ENCODE peak calls at places on chromosome 4, in ten cellular contexts. Z, V, I, Y, X, Q, S, K, E and J are unnamed samples.

GRCh38 chr4:7647932-7648812 is 213.4 kb upstream of the PSAPL1 start:
- DNase-seq in E (no peak), X (peak), I (no peak), Y (peak), Z (peak), K (no peak), Q (peak), S (no peak), V (no peak), J (no peak)

GRCh38 chr4:151324124-151324448 is 1.3 kb downstream of the SH3D19 start:
- DNase-seq in X (no peak), Y (no peak), Z (no peak), E (no peak), K (no peak), Q (no peak), S (no peak), V (no peak), I (no peak), J (no peak)

GRCh38 chr4:57070461-57070860 is 39.7 kb downstream of the IGFBP7 start:
- DNase-seq in Z (no peak), K (no peak), E (no peak), X (no peak), I (no peak), S (no peak), V (no peak), Y (no peak), Q (no peak), J (no peak)

GRCh38 chr4:111681751-111682150 is 463.5 kb upstream of the FAM241A start:
- DNase-seq in I (no peak), Q (no peak), Y (no peak), E (no peak), K (no peak), Z (no peak), V (no peak), S (no peak), X (no peak), J (no peak)

GRCh38 chr4:91958651-91959050 is 345.1 kb upstream of the GRID2 start:
- DNase-seq in S (no peak), Q (no peak), X (no peak), E (no peak), I (no peak), Z (no peak), V (no peak), K (no peak), Y (no peak), J (no peak)

GRCh38 chr4:119589165-119589564 is 39.4 kb downstream of the PDE5A start:
- DNase-seq in Y (no peak), Q (no peak), Z (no peak), X (no peak), E (no peak), I (no peak), V (no peak), S (no peak), K (no peak), J (no peak)

GRCh38 chr4:123898941-123899666 is 502.5 kb downstream of the SPRY1 start:
- DNase-seq in Q (no peak), Y (no peak), V (no peak), X (no peak), K (no peak), I (no peak), E (no peak), Z (no peak), S (no peak), J (no peak)

GRCh38 chr4:176436500-176436973 is 116.8 kb downstream of the SPCS3 start:
- DNase-seq in V (no peak), Z (no peak), K (no peak), X (no peak), S (no peak), I (no peak), E (no peak), Y (no peak), Q (no peak), J (no peak)

GRCh38 chr4:118920247-118920646 is 31.6 kb downstream of the SYNPO2 start:
- DNase-seq in K (no peak), S (no peak), Y (no peak), E (no peak), V (peak), X (no peak), Q (no peak), Z (no peak), I (no peak), J (no peak)

GRCh38 chr4:25908491-25908901 is 5.5 kb upstream of the SMIM20 start:
- DNase-seq in V (no peak), X (no peak), I (no peak), Q (peak), E (no peak), Y (no peak), K (no peak), Z (no peak), S (no peak), J (no peak)

GRCh38 chr4:7444731-7445130 is 10.0 kb upstream of the PSAPL1 start:
- DNase-seq in Z (no peak), Q (no peak), Y (no peak), X (peak), V (no peak), E (no peak), K (no peak), I (no peak), S (no peak), J (no peak)

GRCh38 chr4:101345271-101345595 is 2.1 kb downstream of the PPP3CA start:
- DNase-seq in K (no peak), Z (no peak), V (peak), Y (no peak), S (no peak), E (peak), X (no peak), I (no peak), Q (peak), J (peak)

GRCh38 chr4:180615746-180616145 is 1627.5 kb upstream of the TENM3 start:
- DNase-seq in Q (no peak), V (no peak), X (no peak), I (no peak), K (no peak), S (no peak), E (no peak), Y (no peak), Z (no peak), J (no peak)

GRCh38 chr4:150950657-150951056 is 64.4 kb downstream of the LRBA start:
- DNase-seq in X (no peak), Q (no peak), E (no peak), K (no peak), S (no peak), I (no peak), V (no peak), Z (peak), Y (no peak), J (no peak)

GRCh38 chr4:168769416-168769815 is 240.6 kb downstream of the CBR4 start:
- DNase-seq in X (no peak), Z (no peak), K (peak), E (no peak), S (no peak), V (peak), I (no peak), Y (no peak), Q (no peak), J (no peak)

GRCh38 chr4:95142877-95143412 is 385.2 kb downstream of the BMPR1B start:
- DNase-seq in K (no peak), Y (no peak), Z (no peak), X (no peak), V (no peak), I (no peak), E (no peak), S (no peak), Q (no peak), J (no peak)
- TF ChIP-seq CTCF in K (no peak), Y (no peak), Z (no peak), X (no peak), V (no peak), I (no peak), E (no peak), S (no peak), Q (no peak), J (no peak)

GRCh38 chr4:173246719-173247118 is 78.1 kb downstream of the GALNT7 start:
- DNase-seq in E (no peak), Q (no peak), I (no peak), S (no peak), Z (no peak), Y (no peak), V (no peak), X (no peak), K (no peak), J (no peak)
- H3K4me3 ChIP-seq in E (no peak), Q (no peak), I (no peak), S (no peak), Z (no peak), Y (no peak), V (no peak), X (no peak), K (no peak), J (no peak)

GRCh38 chr4:42397635-42398447 is 553 bp downstream of the SHISA3 start:
- DNase-seq in E (no peak), V (no peak), S (no peak), Q (no peak), X (no peak), Z (no peak), Y (peak), K (no peak), I (no peak), J (no peak)
- TF ChIP-seq POLR2A in E (no peak), V (no peak), S (no peak), Q (no peak), X (no peak), Z (no peak), Y (no peak), K (no peak), I (no peak), J (no peak)

DNA sequence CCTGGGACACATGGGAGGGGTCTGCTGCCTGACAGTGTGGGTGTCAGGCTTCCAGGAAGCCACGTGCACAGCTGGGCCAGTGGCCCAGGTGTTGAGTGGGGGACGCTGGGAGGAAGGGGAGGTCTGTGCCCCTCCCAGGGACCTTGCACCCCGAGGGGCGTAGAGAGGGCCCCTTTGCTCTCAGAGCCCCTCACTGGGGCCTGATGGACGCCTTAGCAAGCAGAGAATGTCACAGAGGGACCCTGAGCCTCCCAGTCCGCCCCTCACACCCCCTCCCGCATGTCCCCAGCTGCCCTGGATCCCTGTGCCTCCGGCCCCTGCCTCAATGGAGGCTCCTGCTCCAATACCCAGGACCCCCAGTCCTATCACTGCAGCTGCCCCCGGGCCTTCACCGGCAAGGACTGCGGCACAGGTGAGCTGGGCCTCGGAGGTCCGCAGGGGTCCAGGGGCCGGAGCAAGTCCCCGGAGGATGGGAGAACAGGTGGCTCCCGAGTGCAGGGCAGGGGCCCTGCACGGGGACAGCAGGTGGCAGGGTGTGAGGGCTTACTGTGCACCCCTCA is 2.1 kb downstream of the HGFAC start:
- DNase-seq in Z (no peak), V (no peak), Q (no peak), S (no peak), I (no peak), X (peak), E (no peak), Y (no peak), K (no peak), J (no peak)
- TF ChIP-seq CTCF in Z (no peak), V (no peak), Q (no peak), S (no peak), I (no peak), X (no peak), E (no peak), Y (no peak), K (peak), J (no peak)

GRCh38 chr4:11328401-11328800 is 100.3 kb downstream of the HS3ST1 start:
- DNase-seq in S (no peak), V (no peak), E (no peak), X (no peak), I (no peak), Q (no peak), Y (no peak), K (no peak), Z (no peak), J (no peak)
- H3K4me3 ChIP-seq in S (no peak), V (no peak), E (no peak), X (no peak), I (no peak), Q (no peak), Y (no peak), K (no peak), Z (no peak), J (no peak)

GRCh38 chr4:145482209-145483021 is 762 bp downstream of the SMAD1 start:
- DNase-seq in Y (peak), X (peak), Z (no peak), S (peak), E (peak), V (peak), I (peak), K (peak), Q (peak), J (no peak)

GRCh38 chr4:145481942-145482208 is 222 bp downstream of the SMAD1 start:
- DNase-seq in V (no peak), X (no peak), S (no peak), Z (no peak), Y (no peak), I (no peak), Q (no peak), K (no peak), E (no peak), J (no peak)

GRCh38 chr4:145484240-145484846 is 2.7 kb downstream of the SMAD1 start:
- DNase-seq in Q (no peak), V (no peak), Z (no peak), E (no peak), Y (no peak), X (no peak), I (no peak), K (no peak), S (no peak), J (no peak)

GRCh38 chr4:145480257-145480656 is 1.4 kb upstream of the SMAD1 start:
- DNase-seq in K (no peak), S (no peak), X (no peak), Z (no peak), Q (no peak), V (no peak), E (no peak), Y (no peak), I (no peak), J (no peak)

GRCh38 chr4:145481164-145481941 is at the start of gene SMAD1:
- DNase-seq in X (peak), I (peak), S (peak), E (peak), Q (peak), Z (peak), V (peak), Y (peak), K (peak), J (peak)
- TF ChIP-seq POLR2A in X (peak), I (no peak), S (no peak), E (peak), Q (peak), Z (no peak), V (peak), Y (no peak), K (peak), J (peak)

GRCh38 chr4:142202404-142203332 is 566.3 kb downstream of the IL15 start:
- DNase-seq in Y (no peak), V (no peak), E (no peak), I (no peak), Z (no peak), Q (no peak), S (no peak), K (no peak), X (no peak), J (peak)
- TF ChIP-seq CTCF in Y (no peak), V (no peak), E (no peak), I (no peak), Z (no peak), Q (no peak), S (no peak), K (no peak), X (no peak), J (no peak)

GRCh38 chr4:1247811-1248261 is 1.1 kb downstream of the CTBP1 start:
- DNase-seq in S (no peak), Z (no peak), K (no peak), I (peak), Q (no peak), E (peak), V (no peak), Y (no peak), X (no peak), J (no peak)

GRCh38 chr4:1245481-1246051 is 3.4 kb downstream of the CTBP1 start:
- DNase-seq in K (no peak), E (no peak), Z (no peak), Q (peak), X (peak), V (no peak), Y (peak), S (no peak), I (peak), J (peak)

GRCh38 chr4:1244978-1245471 is 3.9 kb downstream of the CTBP1 start:
- DNase-seq in E (no peak), K (no peak), V (no peak), Y (peak), Z (no peak), Q (no peak), I (peak), S (no peak), X (peak), J (no peak)

GRCh38 chr4:1246901-1247810 is 1.8 kb downstream of the CTBP1 start:
- DNase-seq in S (no peak), K (peak), Y (peak), I (peak), E (peak), V (peak), X (peak), Q (peak), Z (peak), J (no peak)

DNA sequence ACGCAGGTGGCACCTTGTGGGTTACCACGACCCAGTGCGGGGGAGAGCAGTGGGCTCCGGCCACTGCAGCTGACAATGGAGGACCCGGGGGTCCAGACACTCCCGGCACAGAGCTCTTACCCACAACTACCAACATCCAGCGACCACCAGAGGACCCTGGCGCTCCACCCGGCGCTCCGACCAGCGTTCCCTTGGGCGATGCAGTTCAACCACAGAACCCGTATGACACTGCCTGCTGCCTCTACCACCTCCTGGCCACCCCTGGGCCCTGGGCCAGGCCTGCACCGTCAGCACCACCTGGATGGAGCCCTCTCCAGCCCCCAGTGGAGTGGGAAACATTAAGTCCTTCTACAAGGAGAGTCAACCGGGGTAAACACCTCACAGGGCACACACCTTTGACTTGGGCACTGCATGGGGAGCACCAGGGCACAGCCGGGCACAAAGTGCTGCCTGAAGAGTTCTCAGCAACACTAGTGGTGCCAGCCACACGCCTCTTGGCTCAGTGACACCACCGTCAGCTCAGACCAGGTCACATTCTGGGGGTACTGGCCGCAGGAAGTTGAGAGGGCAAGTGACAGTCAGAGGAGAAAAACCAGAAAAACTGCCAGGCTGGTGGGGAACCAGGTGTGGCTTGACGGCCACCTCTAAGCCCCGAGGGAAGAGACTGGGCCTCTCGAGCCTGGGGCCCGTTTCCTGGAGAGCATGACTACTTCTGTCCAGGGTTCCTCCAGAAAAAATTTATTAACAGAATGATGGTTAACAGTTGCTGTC is 2.6 kb downstream of the CTBP1 start:
- DNase-seq in V (no peak), S (no peak), Q (peak), X (peak), K (peak), E (no peak), I (peak), Z (no peak), Y (peak), J (no peak)
- H3K4me3 ChIP-seq in V (no peak), S (no peak), Q (no peak), X (no peak), K (no peak), E (peak), I (no peak), Z (no peak), Y (peak), J (no peak)

GRCh38 chr4:184320630-184321029 is 103.0 kb upstream of the ENPP6 start:
- DNase-seq in X (no peak), S (no peak), E (no peak), Z (no peak), Y (no peak), Q (no peak), I (no peak), V (no peak), K (no peak), J (no peak)
- TF ChIP-seq POLR2A in X (no peak), S (no peak), E (no peak), Z (no peak), Y (no peak), Q (no peak), I (no peak), V (no peak), K (no peak), J (no peak)